ENCODE peak calls at places on chromosomes 11 and 22, in nine cellular contexts. H is left lung, I is stomach, U is AG10803, R is AG09309, G is NB4, B is GM23248, Q is adrenal gland, E is astrocyte of the spinal cord. W is an unnamed sample.

GRCh38 chr11:63549411-63549810 is 12.8 kb downstream of the PLAAT4 start:
- DNase-seq in H (no peak), I (no peak), U (no peak), R (no peak), G (no peak), B (no peak), Q (no peak), E (no peak), W (no peak)

GRCh38 chr11:46446343-46446751 is 54.8 kb upstream of the CHRM4 start:
- DNase-seq in H (no peak), I (no peak), U (peak), R (no peak), G (no peak), B (peak), Q (peak), E (peak), W (peak)

GRCh38 chr11:118785362-118785761 is 5.6 kb downstream of the DDX6 start:
- DNase-seq in H (no peak), I (no peak), U (peak), R (no peak), G (peak), B (peak), Q (no peak), E (peak), W (peak)

GRCh38 chr22:36332623-36333331 is 55.0 kb downstream of the MYH9 start:
- DNase-seq in H (peak), I (peak), U (peak), R (no peak), G (peak), B (peak), Q (no peak), E (peak), W (peak)

GRCh38 chr11:4704054-4704789 is at the start of gene MMP26:
- DNase-seq in H (no peak), I (no peak), U (no peak), R (no peak), G (peak), B (no peak), Q (no peak), E (no peak), W (no peak)

GRCh38 chr11:199782-200181 is 6.9 kb downstream of the SCGB1C1 start:
- DNase-seq in H (no peak), I (peak), U (no peak), R (no peak), G (no peak), B (no peak), Q (no peak), E (no peak), W (no peak)

GRCh38 chr22:29426476-29426875 is 11.9 kb upstream of the RFPL1 start:
- DNase-seq in H (no peak), I (no peak), U (no peak), R (no peak), G (no peak), B (no peak), Q (no peak), E (no peak), W (no peak)

GRCh38 chr11:113001709-113002108 is 40.5 kb downstream of the NCAM1 start:
- DNase-seq in H (no peak), I (no peak), U (no peak), R (no peak), G (no peak), B (no peak), Q (peak), E (no peak), W (no peak)

GRCh38 chr11:57357827-57358226 is 19.7 kb downstream of the P2RX3 start:
- DNase-seq in H (no peak), I (no peak), U (peak), R (no peak), G (no peak), B (peak), Q (no peak), E (no peak), W (peak)

GRCh38 chr22:17198188-17199130 is 20.8 kb downstream of the ADA2 start:
- DNase-seq in H (no peak), I (no peak), U (no peak), R (no peak), G (no peak), B (peak), Q (peak), E (peak), W (peak)

GRCh38 chr11:66020618-66021357 is 5.5 kb downstream of the CATSPER1 start:
- DNase-seq in H (peak), I (peak), U (peak), R (no peak), G (peak), B (peak), Q (peak), E (peak), W (peak)

GRCh38 chr11:122100222-122101080 is 15.6 kb downstream of the BLID start:
- DNase-seq in H (peak), I (no peak), U (peak), R (no peak), G (no peak), B (peak), Q (peak), E (peak), W (peak)

GRCh38 chr22:27100789-27101188 is 443.4 kb downstream of the MIAT start:
- DNase-seq in H (no peak), I (no peak), U (peak), R (no peak), G (no peak), B (peak), Q (no peak), E (peak), W (no peak)

GRCh38 chr11:327581-327923 is 6.9 kb upstream of the IFITM3 start:
- DNase-seq in H (no peak), I (no peak), U (no peak), R (no peak), G (no peak), B (no peak), Q (no peak), E (no peak), W (peak)

GRCh38 chr11:75532200-75532972 is 6.6 kb upstream of the GDPD5 start:
- DNase-seq in H (peak), I (peak), U (peak), R (no peak), G (peak), B (peak), Q (peak), E (peak), W (peak)

GRCh38 chr11:95588821-95589220 is 200.8 kb downstream of the FAM76B start:
- DNase-seq in H (no peak), I (no peak), U (no peak), R (no peak), G (no peak), B (no peak), Q (no peak), E (no peak), W (no peak)

GRCh38 chr11:14384338-14384737 is 25.4 kb upstream of the RRAS2 start:
- DNase-seq in H (no peak), I (no peak), U (peak), R (peak), G (no peak), B (peak), Q (peak), E (no peak), W (peak)

GRCh38 chr11:121365304-121365703 is 72.7 kb downstream of the SC5D start:
- DNase-seq in H (no peak), I (no peak), U (no peak), R (no peak), G (no peak), B (no peak), Q (no peak), E (no peak), W (no peak)

GRCh38 chr22:23401111-23401909 is 178.8 kb downstream of the IGLL1 start:
- DNase-seq in H (peak), I (no peak), U (peak), R (peak), G (no peak), B (peak), Q (no peak), E (peak), W (peak)

GRCh38 chr11:27699242-27699925 is 871 bp downstream of the BDNF start:
- DNase-seq in H (no peak), I (no peak), U (no peak), R (no peak), G (no peak), B (peak), Q (no peak), E (peak), W (peak)

GRCh38 chr11:27395556-27396258 is 32.7 kb upstream of the CCDC34 start:
- DNase-seq in H (no peak), I (peak), U (peak), R (no peak), G (no peak), B (peak), Q (no peak), E (peak), W (no peak)

GRCh38 chr22:30801695-30802094 is 107.0 kb downstream of the OSBP2 start:
- DNase-seq in H (no peak), I (no peak), U (no peak), R (no peak), G (no peak), B (no peak), Q (no peak), E (no peak), W (no peak)

GRCh38 chr11:1830119-1830499 is 4.7 kb upstream of the SYT8 start:
- DNase-seq in H (no peak), I (no peak), U (no peak), R (no peak), G (peak), B (no peak), Q (no peak), E (peak), W (no peak)

GRCh38 chr11:47004595-47005033 is 68.1 kb downstream of the CSTPP1 start:
- DNase-seq in H (peak), I (peak), U (peak), R (peak), G (peak), B (peak), Q (peak), E (peak), W (peak)

GRCh38 chr11:29184939-29185890 is 831.6 kb downstream of the KCNA4 start:
- DNase-seq in H (no peak), I (no peak), U (peak), R (peak), G (no peak), B (peak), Q (no peak), E (peak), W (peak)

GRCh38 chr11:76558473-76558872 is 112.1 kb downstream of the LRRC32 start:
- DNase-seq in H (no peak), I (no peak), U (no peak), R (no peak), G (no peak), B (no peak), Q (no peak), E (no peak), W (no peak)

GRCh38 chr11:73272680-73273038 is 521 bp downstream of the P2RY6 start:
- DNase-seq in H (no peak), I (peak), U (no peak), R (no peak), G (no peak), B (no peak), Q (no peak), E (no peak), W (no peak)
- H3K4me3 ChIP-seq in H (peak), I (peak), U (no peak), R (no peak), G (peak), B (no peak), Q (peak), E (no peak), W (no peak)

DNA sequence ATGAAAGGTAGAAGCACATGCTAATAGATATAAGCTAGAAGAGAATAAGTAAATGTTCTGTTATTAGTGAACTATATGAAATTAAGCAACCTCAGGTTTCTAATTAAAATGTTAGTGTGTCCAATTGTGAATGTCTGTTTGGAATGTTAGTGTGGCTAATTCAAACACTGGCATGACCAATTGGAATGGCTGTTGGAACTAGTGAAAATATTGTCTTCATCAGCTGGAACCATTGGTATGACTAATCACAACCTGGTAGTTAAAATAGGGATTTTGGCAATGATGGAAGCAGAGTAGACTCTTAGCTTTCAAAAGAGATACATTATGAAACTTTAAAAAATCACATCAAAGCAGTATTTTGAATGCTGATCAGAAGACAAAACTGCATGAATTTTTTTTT is 66.8 kb downstream of the CYB5R2 start:
- DNase-seq in H (no peak), I (no peak), U (peak), R (no peak), G (no peak), B (peak), Q (no peak), E (no peak), W (peak)
- H3K4me3 ChIP-seq in H (no peak), I (peak), U (no peak), R (no peak), G (no peak), B (no peak), Q (no peak), E (no peak), W (no peak)

DNA sequence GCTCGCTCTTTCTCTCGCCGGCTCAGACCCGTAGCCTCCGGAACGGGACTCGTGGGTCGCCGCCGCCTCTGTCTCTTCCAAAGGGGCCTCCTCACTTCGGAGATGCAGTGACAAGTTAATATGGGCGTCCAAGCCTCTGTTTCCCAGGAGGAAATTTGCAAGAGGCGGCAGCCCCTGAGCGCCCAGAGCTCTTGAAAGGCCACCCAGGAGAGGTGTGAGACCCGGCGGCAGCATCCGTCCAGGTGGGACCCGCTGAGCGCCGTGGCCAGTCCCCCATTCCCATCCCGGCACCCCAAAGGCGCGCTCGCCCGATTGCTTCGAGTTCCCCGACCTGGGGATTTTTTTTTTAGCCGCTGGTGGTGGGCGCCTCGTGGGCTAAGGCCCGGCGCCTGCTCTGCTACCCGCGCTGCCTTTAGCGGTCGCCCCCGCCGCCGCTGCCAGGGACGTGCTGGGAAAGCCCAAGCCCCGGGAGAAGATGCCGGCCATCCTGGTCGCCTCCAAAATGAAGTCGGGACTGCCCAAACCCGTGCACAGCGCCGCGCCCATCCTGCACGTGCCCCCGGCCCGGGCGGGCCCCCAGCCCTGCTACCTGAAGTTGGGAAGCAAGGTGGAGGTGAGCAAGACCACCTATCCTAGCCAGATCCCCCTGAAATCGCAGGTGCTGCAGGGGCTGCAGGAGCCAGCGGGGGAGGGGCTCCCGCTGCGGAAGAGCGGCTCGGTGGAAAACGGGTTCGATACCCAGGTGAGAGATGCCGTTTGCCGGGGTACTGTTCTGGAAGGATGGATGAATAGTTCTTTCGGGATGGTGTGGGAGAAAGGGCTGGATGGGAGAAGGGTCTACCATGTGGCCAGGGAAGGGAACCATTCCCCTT is 820 bp downstream of the NAV2 start:
- DNase-seq in H (no peak), I (no peak), U (no peak), R (no peak), G (no peak), B (peak), Q (no peak), E (peak), W (no peak)
- H3K4me3 ChIP-seq in H (peak), I (peak), U (peak), R (peak), G (no peak), B (peak), Q (peak), E (peak), W (peak)

DNA sequence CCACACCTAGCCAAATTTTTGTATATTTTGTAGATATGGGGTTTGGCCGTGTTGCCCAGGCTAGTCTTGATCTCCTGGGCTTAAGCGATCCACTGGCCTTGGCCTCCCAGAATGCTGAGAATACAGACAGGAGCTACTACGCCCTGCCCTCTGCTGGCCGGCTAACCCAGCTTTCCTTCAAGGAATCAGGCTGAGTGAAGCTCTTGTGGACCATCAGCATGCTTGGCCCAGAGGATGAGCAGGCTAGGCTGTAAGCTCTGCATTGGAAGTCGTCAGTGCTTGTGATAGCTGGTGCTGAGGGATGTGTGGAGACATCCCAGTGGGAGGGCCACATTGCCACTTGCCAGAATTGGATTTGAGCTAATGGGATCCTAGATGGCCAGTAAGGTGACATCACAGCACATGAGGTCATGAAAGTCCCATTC is 60.6 kb downstream of the MED15 start:
- DNase-seq in H (no peak), I (no peak), U (peak), R (no peak), G (no peak), B (peak), Q (peak), E (peak), W (peak)
- H3K4me3 ChIP-seq in H (no peak), I (no peak), U (no peak), R (no peak), G (no peak), B (no peak), Q (no peak), E (no peak), W (no peak)

GRCh38 chr22:46774456-46775363 is 12.3 kb downstream of the TBC1D22A start:
- DNase-seq in H (no peak), I (no peak), U (no peak), R (no peak), G (no peak), B (no peak), Q (no peak), E (no peak), W (no peak)
- H3K4me3 ChIP-seq in H (peak), I (no peak), U (no peak), R (no peak), G (no peak), B (no peak), Q (no peak), E (no peak), W (no peak)

GRCh38 chr22:40041738-40042137 is 47.0 kb downstream of the FAM83F start:
- DNase-seq in H (no peak), I (no peak), U (no peak), R (no peak), G (no peak), B (no peak), Q (no peak), E (no peak), W (no peak)

GRCh38 chr22:40044102-40044869 is 49.5 kb downstream of the FAM83F start:
- DNase-seq in H (peak), I (peak), U (peak), R (peak), G (peak), B (peak), Q (peak), E (peak), W (peak)

GRCh38 chr22:40043793-40044101 is 49.0 kb downstream of the FAM83F start:
- DNase-seq in H (no peak), I (no peak), U (no peak), R (no peak), G (no peak), B (no peak), Q (no peak), E (no peak), W (no peak)

GRCh38 chr22:40042312-40042711 is 47.6 kb downstream of the FAM83F start:
- DNase-seq in H (no peak), I (no peak), U (no peak), R (no peak), G (no peak), B (no peak), Q (no peak), E (no peak), W (no peak)

GRCh38 chr22:40043086-40043485 is 48.3 kb downstream of the FAM83F start:
- DNase-seq in H (no peak), I (no peak), U (peak), R (peak), G (no peak), B (peak), Q (peak), E (no peak), W (peak)
- H3K4me3 ChIP-seq in H (peak), I (no peak), U (peak), R (no peak), G (no peak), B (peak), Q (no peak), E (no peak), W (peak)

GRCh38 chr11:12674571-12674935 is 332 bp downstream of the TEAD1 start:
- DNase-seq in H (no peak), I (peak), U (no peak), R (no peak), G (no peak), B (peak), Q (peak), E (no peak), W (no peak)
- H3K4me3 ChIP-seq in H (peak), I (peak), U (peak), R (peak), G (no peak), B (peak), Q (peak), E (peak), W (peak)

DNA sequence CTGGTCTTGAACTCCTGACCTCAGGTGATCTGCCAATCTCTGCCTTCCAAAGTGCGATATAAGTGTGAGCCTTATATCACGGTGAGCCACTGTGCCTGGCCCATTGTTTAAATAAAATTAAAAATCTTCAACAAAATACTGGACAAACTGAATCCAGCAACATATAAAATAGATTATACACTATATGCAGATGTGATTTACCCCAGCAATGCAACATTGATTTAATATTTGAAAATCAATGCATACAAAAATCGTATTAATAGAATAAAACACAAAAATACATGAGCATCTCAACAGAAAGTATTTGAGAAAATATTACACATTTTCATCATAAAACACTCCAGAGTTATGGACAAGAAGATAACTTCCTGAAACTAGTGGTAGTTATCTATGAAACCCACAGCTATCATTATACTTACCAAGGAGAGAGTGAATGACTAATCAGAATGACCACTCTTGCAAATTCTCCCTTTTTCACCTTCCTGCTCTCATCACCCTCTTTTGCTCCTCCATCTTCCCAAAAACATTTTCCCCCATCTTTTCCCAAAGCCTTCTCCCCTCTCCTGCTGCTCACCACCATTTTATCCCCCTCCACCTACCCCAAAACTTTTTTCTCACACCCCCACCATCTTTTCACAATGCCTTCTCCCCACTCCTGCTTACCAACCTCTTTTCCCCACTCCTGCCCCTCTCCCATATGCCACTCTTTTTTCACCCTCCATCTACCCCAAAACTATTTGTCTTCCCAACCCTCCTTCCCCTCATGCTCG is 122.1 kb upstream of the VPREB1 start:
- DNase-seq in H (no peak), I (no peak), U (no peak), R (no peak), G (no peak), B (no peak), Q (no peak), E (no peak), W (no peak)
- H3K4me3 ChIP-seq in H (no peak), I (no peak), U (no peak), R (no peak), G (no peak), B (no peak), Q (no peak), E (no peak), W (no peak)

W was measured in fibroblast of the aortic adventitia.